ENCODE peak calls at places on chromosome 2, in seven cellular contexts. Y is AG08396, U is nephron progenitor cell, S is endothelial cell, V is GM13976, J is coronary artery, O is adrenal gland. F is an unnamed sample.

GRCh38 chr2:19408592-19408991 is 50.2 kb upstream of the OSR1 start:
- DNase-seq in Y (no peak), U (no peak), S (no peak), V (no peak), J (no peak), O (no peak), F (no peak)

GRCh38 chr2:200609027-200609614 is 23.3 kb downstream of the AOX1 start:
- DNase-seq in Y (peak; percentile 72), U (no peak), S (no peak), V (no peak), J (no peak), O (peak; percentile 76), F (peak; percentile 92)

GRCh38 chr2:181858600-181858999 is 32.9 kb upstream of the ITPRID2 start:
- DNase-seq in Y (no peak), U (no peak), S (no peak), V (no peak), J (no peak), O (no peak), F (no peak)

GRCh38 chr2:233217892-233218377 is 33.5 kb upstream of the ATG16L1 start:
- DNase-seq in Y (no peak), U (no peak), S (no peak), V (no peak), J (no peak), O (no peak), F (no peak)

GRCh38 chr2:197996583-197996982 is 192.2 kb downstream of the PLCL1 start:
- DNase-seq in Y (no peak), U (no peak), S (no peak), V (no peak), J (no peak), O (no peak), F (no peak)

GRCh38 chr2:219332542-219332941 is at the start of gene RESP18:
- DNase-seq in Y (no peak), U (no peak), S (no peak), V (no peak), J (no peak), O (no peak), F (no peak)

GRCh38 chr2:109206569-109207145 is 77.7 kb downstream of the SH3RF3 start:
- DNase-seq in Y (no peak), U (no peak), S (no peak), V (no peak), J (no peak), O (no peak), F (no peak)

GRCh38 chr2:25558262-25558661 is 115.1 kb downstream of the DTNB start:
- DNase-seq in Y (peak; percentile 53), U (no peak), S (no peak), V (peak; percentile 82), J (no peak), O (no peak), F (peak; percentile 83)

GRCh38 chr2:10449481-10449831 is 1.3 kb upstream of the ODC1 start:
- DNase-seq in Y (no peak), U (no peak), S (no peak), V (no peak), J (no peak), O (no peak), F (no peak)

GRCh38 chr2:84905181-84906107 is at the start of gene TMSB10:
- DNase-seq in Y (peak; percentile 96), U (peak; percentile 93), S (peak; percentile 92), V (peak; percentile 93), J (peak; percentile 94), O (peak; percentile 85), F (peak; percentile 94)

GRCh38 chr2:239295377-239296019 is 105.3 kb downstream of the HDAC4 start:
- DNase-seq in Y (no peak), U (no peak), S (no peak), V (no peak), J (no peak), O (peak; percentile 5), F (no peak)

GRCh38 chr2:10499911-10500521 is 51.9 kb upstream of the ODC1 start:
- DNase-seq in Y (no peak), U (no peak), S (no peak), V (no peak), J (peak; percentile 64), O (no peak), F (no peak)

GRCh38 chr2:239216614-239217273 is 184.1 kb downstream of the HDAC4 start:
- DNase-seq in Y (no peak), U (no peak), S (no peak), V (peak; percentile 64), J (no peak), O (no peak), F (no peak)

GRCh38 chr2:235514627-235515363 is 21.0 kb downstream of the AGAP1 start:
- DNase-seq in Y (no peak), U (no peak), S (no peak), V (no peak), J (no peak), O (no peak), F (no peak)

GRCh38 chr2:241762933-241763369 is 13.7 kb upstream of the GAL3ST2 start:
- DNase-seq in Y (no peak), U (no peak), S (no peak), V (no peak), J (no peak), O (no peak), F (no peak)

GRCh38 chr2:240437861-240438809 is 2.7 kb downstream of the GPC1 start:
- DNase-seq in Y (peak; percentile 91), U (peak; percentile 83), S (peak; percentile 83), V (peak; percentile 92), J (no peak), O (peak; percentile 87), F (peak; percentile 89)